ENCODE peak calls at places on chromosomes 16 and 17, in four cellular contexts. One of them, this sample, is unnamed.

GRCh38 chr16:81556715-81557284 is 112.2 kb downstream of the CMIP start:
- DNase-seq in naive thymus-derived CD4-positive, alpha-beta T cell: no peak
- DNase-seq in H7: no peak
- DNase-seq in foreskin fibroblast: peak; percentile 82
- DNase-seq in this sample: no peak

GRCh38 chr17:73878923-73879322 is 234.7 kb upstream of the SDK2 start:
- DNase-seq in H7: no peak
- DNase-seq in foreskin fibroblast: no peak
- DNase-seq in naive thymus-derived CD4-positive, alpha-beta T cell: no peak
- DNase-seq in this sample: no peak

GRCh38 chr17:40068917-40069750 is 6.4 kb downstream of the THRA start:
- DNase-seq in H7: peak; percentile 39
- DNase-seq in foreskin fibroblast: peak; percentile 96
- DNase-seq in naive thymus-derived CD4-positive, alpha-beta T cell: peak; percentile 60
- DNase-seq in this sample: peak; percentile 42

GRCh38 chr16:31141489-31142108 is 6.1 kb upstream of the PRSS8 start:
- DNase-seq in naive thymus-derived CD4-positive, alpha-beta T cell: no peak
- DNase-seq in H7: peak; percentile 68
- DNase-seq in foreskin fibroblast: no peak
- DNase-seq in this sample: no peak

GRCh38 chr17:47257651-47258339 is 4.2 kb downstream of the ITGB3 start:
- DNase-seq in foreskin fibroblast: peak; percentile 82
- DNase-seq in H7: no peak
- DNase-seq in naive thymus-derived CD4-positive, alpha-beta T cell: no peak
- DNase-seq in this sample: no peak

GRCh38 chr16:72073831-72074230 is 10.8 kb downstream of the HPR start:
- DNase-seq in naive thymus-derived CD4-positive, alpha-beta T cell: no peak
- DNase-seq in foreskin fibroblast: no peak
- DNase-seq in H7: no peak
- DNase-seq in this sample: no peak

GRCh38 chr17:41666336-41666680 is 22.4 kb upstream of the EIF1 start:
- DNase-seq in foreskin fibroblast: peak; percentile 58
- DNase-seq in H7: peak; percentile 64
- DNase-seq in naive thymus-derived CD4-positive, alpha-beta T cell: no peak
- DNase-seq in this sample: no peak

GRCh38 chr16:27618611-27619380 is 68.9 kb downstream of the KATNIP start:
- DNase-seq in naive thymus-derived CD4-positive, alpha-beta T cell: no peak
- DNase-seq in H7: no peak
- DNase-seq in foreskin fibroblast: no peak
- DNase-seq in this sample: no peak

GRCh38 chr16:69019811-69020210 is 85.6 kb upstream of the HAS3 start:
- DNase-seq in naive thymus-derived CD4-positive, alpha-beta T cell: no peak
- DNase-seq in H7: no peak
- DNase-seq in foreskin fibroblast: no peak
- DNase-seq in this sample: no peak

GRCh38 chr16:67910162-67910561 is 17.1 kb downstream of the PSKH1 start:
- DNase-seq in naive thymus-derived CD4-positive, alpha-beta T cell: no peak
- DNase-seq in foreskin fibroblast: peak; percentile 90
- DNase-seq in H7: no peak
- DNase-seq in this sample: no peak

GRCh38 chr16:87297918-87298631 is 19.1 kb downstream of the C16orf95 start:
- DNase-seq in naive thymus-derived CD4-positive, alpha-beta T cell: no peak
- DNase-seq in H7: peak; percentile 93
- DNase-seq in foreskin fibroblast: peak; percentile 38
- DNase-seq in this sample: no peak

GRCh38 chr16:20868890-20869289 is 31.3 kb downstream of the DCUN1D3 start:
- DNase-seq in naive thymus-derived CD4-positive, alpha-beta T cell: no peak
- DNase-seq in H7: no peak
- DNase-seq in foreskin fibroblast: peak; percentile 86
- DNase-seq in this sample: no peak

GRCh38 chr16:2487903-2488531 is 13.1 kb downstream of the TBC1D24 start:
- DNase-seq in H7: no peak
- DNase-seq in foreskin fibroblast: peak; percentile 41
- DNase-seq in naive thymus-derived CD4-positive, alpha-beta T cell: no peak
- DNase-seq in this sample: no peak

GRCh38 chr17:36019423-36019822 is 1.7 kb upstream of the CCL23 start:
- DNase-seq in H7: no peak
- DNase-seq in naive thymus-derived CD4-positive, alpha-beta T cell: no peak
- DNase-seq in foreskin fibroblast: no peak
- DNase-seq in this sample: no peak

GRCh38 chr16:49849709-49850108 is 6.2 kb downstream of the ZNF423 start:
- DNase-seq in naive thymus-derived CD4-positive, alpha-beta T cell: no peak
- DNase-seq in H7: no peak
- DNase-seq in foreskin fibroblast: no peak
- DNase-seq in this sample: no peak

GRCh38 chr17:59769891-59770290 is 62.4 kb downstream of the VMP1 start:
- DNase-seq in foreskin fibroblast: no peak
- DNase-seq in naive thymus-derived CD4-positive, alpha-beta T cell: no peak
- DNase-seq in H7: no peak
- DNase-seq in this sample: no peak

GRCh38 chr16:14302031-14302398 is 230.9 kb downstream of the MRTFB start:
- DNase-seq in foreskin fibroblast: peak; percentile 89
- DNase-seq in H7: peak; percentile 92
- DNase-seq in naive thymus-derived CD4-positive, alpha-beta T cell: no peak
- DNase-seq in this sample: peak; percentile 84

GRCh38 chr16:87607871-87608270 is 5.6 kb downstream of the JPH3 start:
- DNase-seq in foreskin fibroblast: no peak
- DNase-seq in H7: no peak
- DNase-seq in naive thymus-derived CD4-positive, alpha-beta T cell: no peak
- DNase-seq in this sample: no peak

GRCh38 chr17:68355093-68355492 is 63.8 kb downstream of the ARSG start:
- DNase-seq in foreskin fibroblast: peak; percentile 66
- DNase-seq in naive thymus-derived CD4-positive, alpha-beta T cell: no peak
- DNase-seq in H7: no peak
- DNase-seq in this sample: no peak

GRCh38 chr17:31469959-31470358 is 78.5 kb downstream of the RAB11FIP4 start:
- DNase-seq in H7: peak; percentile 63
- DNase-seq in naive thymus-derived CD4-positive, alpha-beta T cell: no peak
- DNase-seq in foreskin fibroblast: no peak
- DNase-seq in this sample: no peak

GRCh38 chr17:34598161-34598776 is 18.9 kb downstream of the TMEM132E start:
- DNase-seq in H7: peak; percentile 82
- DNase-seq in naive thymus-derived CD4-positive, alpha-beta T cell: no peak
- DNase-seq in foreskin fibroblast: no peak
- DNase-seq in this sample: no peak

GRCh38 chr17:64230551-64231408 is 32.3 kb downstream of the TEX2 start:
- DNase-seq in H7: no peak
- DNase-seq in foreskin fibroblast: peak; percentile 91
- DNase-seq in naive thymus-derived CD4-positive, alpha-beta T cell: no peak
- DNase-seq in this sample: no peak

GRCh38 chr17:50495918-50496317 is 12.3 kb upstream of the MYCBPAP start:
- DNase-seq in foreskin fibroblast: peak; percentile 21
- DNase-seq in H7: no peak
- DNase-seq in naive thymus-derived CD4-positive, alpha-beta T cell: no peak
- DNase-seq in this sample: no peak

GRCh38 chr17:63246344-63246743 is 199.8 kb downstream of the CYB561 start:
- DNase-seq in H7: no peak
- DNase-seq in foreskin fibroblast: peak; percentile 63
- DNase-seq in naive thymus-derived CD4-positive, alpha-beta T cell: no peak
- DNase-seq in this sample: no peak

GRCh38 chr16:77739493-77739892 is 17.2 kb downstream of the NUDT7 start:
- DNase-seq in foreskin fibroblast: peak; percentile 8
- DNase-seq in H7: no peak
- DNase-seq in naive thymus-derived CD4-positive, alpha-beta T cell: no peak
- DNase-seq in this sample: no peak

GRCh38 chr16:48605518-48606110 is 4.4 kb downstream of the N4BP1 start:
- DNase-seq in naive thymus-derived CD4-positive, alpha-beta T cell: no peak
- DNase-seq in H7: no peak
- DNase-seq in foreskin fibroblast: peak; percentile 27
- DNase-seq in this sample: no peak

GRCh38 chr16:67284699-67285646 is 5.6 kb downstream of the PLEKHG4 start:
- DNase-seq in H7: peak; percentile 95
- DNase-seq in naive thymus-derived CD4-positive, alpha-beta T cell: no peak
- DNase-seq in foreskin fibroblast: peak; percentile 58
- DNase-seq in this sample: no peak

GRCh38 chr16:49593423-49594040 is 219.9 kb downstream of the C16orf78 start:
- DNase-seq in naive thymus-derived CD4-positive, alpha-beta T cell: no peak
- DNase-seq in foreskin fibroblast: no peak
- DNase-seq in H7: no peak
- DNase-seq in this sample: no peak

GRCh38 chr16:26859086-26859485 is 207.6 kb upstream of the C16orf82 start:
- DNase-seq in H7: no peak
- DNase-seq in foreskin fibroblast: no peak
- DNase-seq in naive thymus-derived CD4-positive, alpha-beta T cell: no peak
- DNase-seq in this sample: no peak

GRCh38 chr17:3896108-3897099 is 3.6 kb upstream of the CAMKK1 start:
- DNase-seq in H7: no peak
- DNase-seq in foreskin fibroblast: no peak
- DNase-seq in naive thymus-derived CD4-positive, alpha-beta T cell: no peak
- DNase-seq in this sample: no peak

GRCh38 chr16:54284931-54285413 is 1.6 kb downstream of the IRX3 start:
- DNase-seq in H7: peak; percentile 62
- DNase-seq in naive thymus-derived CD4-positive, alpha-beta T cell: no peak
- DNase-seq in foreskin fibroblast: peak; percentile 30
- DNase-seq in this sample: no peak

GRCh38 chr17:42809250-42809649 is 10.6 kb downstream of the CNTD1 start:
- DNase-seq in foreskin fibroblast: peak; percentile 86
- DNase-seq in naive thymus-derived CD4-positive, alpha-beta T cell: no peak
- DNase-seq in H7: no peak
- DNase-seq in this sample: no peak

GRCh38 chr16:73050115-73051099 is 2.5 kb upstream of the ZFHX3 start:
- DNase-seq in naive thymus-derived CD4-positive, alpha-beta T cell: no peak
- DNase-seq in H7: no peak
- DNase-seq in foreskin fibroblast: no peak
- DNase-seq in this sample: no peak

GRCh38 chr16:48434653-48435318 is 49.6 kb upstream of the SIAH1 start:
- DNase-seq in naive thymus-derived CD4-positive, alpha-beta T cell: no peak
- DNase-seq in H7: no peak
- DNase-seq in foreskin fibroblast: peak; percentile 69
- DNase-seq in this sample: no peak

GRCh38 chr17:915416-916201 is 64.0 kb downstream of the NXN start:
- DNase-seq in foreskin fibroblast: peak; percentile 73
- DNase-seq in H7: peak; percentile 36
- DNase-seq in naive thymus-derived CD4-positive, alpha-beta T cell: no peak
- DNase-seq in this sample: no peak

GRCh38 chr16:86649875-86650274 is 71.5 kb downstream of the FOXL1 start:
- DNase-seq in naive thymus-derived CD4-positive, alpha-beta T cell: no peak
- DNase-seq in foreskin fibroblast: no peak
- DNase-seq in H7: no peak
- DNase-seq in this sample: no peak

GRCh38 chr17:60256174-60256573 is 106.4 kb downstream of the CA4 start:
- DNase-seq in naive thymus-derived CD4-positive, alpha-beta T cell: no peak
- DNase-seq in foreskin fibroblast: no peak
- DNase-seq in H7: no peak
- DNase-seq in this sample: no peak

GRCh38 chr16:51886456-51886855 is 660.5 kb downstream of the TOX3 start:
- DNase-seq in H7: no peak
- DNase-seq in foreskin fibroblast: no peak
- DNase-seq in naive thymus-derived CD4-positive, alpha-beta T cell: no peak
- DNase-seq in this sample: no peak

GRCh38 chr17:42365136-42365535 is 23.1 kb downstream of the STAT3 start:
- DNase-seq in naive thymus-derived CD4-positive, alpha-beta T cell: no peak
- DNase-seq in foreskin fibroblast: peak; percentile 67
- DNase-seq in H7: no peak
- DNase-seq in this sample: no peak

GRCh38 chr16:66458853-66459252 is 31.8 kb downstream of the BEAN1 start:
- DNase-seq in foreskin fibroblast: no peak
- DNase-seq in naive thymus-derived CD4-positive, alpha-beta T cell: no peak
- DNase-seq in H7: no peak
- DNase-seq in this sample: no peak

GRCh38 chr17:21505819-21506815 is 130.0 kb downstream of the KCNJ12 start:
- DNase-seq in H7: peak; percentile 54
- DNase-seq in foreskin fibroblast: no peak
- DNase-seq in naive thymus-derived CD4-positive, alpha-beta T cell: no peak
- DNase-seq in this sample: no peak
- H3K4me3 ChIP-seq in H7: no peak overlapping the region
- H3K4me3 ChIP-seq in foreskin fibroblast: no peak overlapping the region
- H3K4me3 ChIP-seq in naive thymus-derived CD4-positive, alpha-beta T cell: no peak overlapping the region
- H3K4me3 ChIP-seq in this sample: no peak overlapping the region

DNA sequence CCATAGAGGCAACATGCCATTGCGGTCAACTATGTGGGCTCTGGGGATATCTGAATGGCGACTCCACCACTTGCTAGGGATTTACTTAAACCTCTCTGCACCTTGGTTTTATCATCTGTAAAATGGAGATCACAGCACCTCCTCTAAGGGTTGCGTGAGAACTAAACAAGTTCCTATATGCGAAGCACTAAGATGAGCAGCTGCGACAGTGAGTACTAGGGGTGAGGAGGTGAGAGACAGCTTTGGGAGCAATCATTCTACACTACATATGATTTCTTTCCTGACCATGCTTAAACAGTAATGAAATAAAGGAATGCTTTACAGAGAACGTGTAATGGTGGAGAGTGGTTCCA is 61.4 kb downstream of the CREBBP start:
- DNase-seq in naive thymus-derived CD4-positive, alpha-beta T cell: no peak
- DNase-seq in foreskin fibroblast: no peak
- DNase-seq in H7: no peak
- DNase-seq in this sample: no peak
- H3K4me3 ChIP-seq in naive thymus-derived CD4-positive, alpha-beta T cell: no peak overlapping the region
- H3K4me3 ChIP-seq in foreskin fibroblast: no peak overlapping the region
- H3K4me3 ChIP-seq in H7: no peak overlapping the region
- H3K4me3 ChIP-seq in this sample: no peak overlapping the region

DNA sequence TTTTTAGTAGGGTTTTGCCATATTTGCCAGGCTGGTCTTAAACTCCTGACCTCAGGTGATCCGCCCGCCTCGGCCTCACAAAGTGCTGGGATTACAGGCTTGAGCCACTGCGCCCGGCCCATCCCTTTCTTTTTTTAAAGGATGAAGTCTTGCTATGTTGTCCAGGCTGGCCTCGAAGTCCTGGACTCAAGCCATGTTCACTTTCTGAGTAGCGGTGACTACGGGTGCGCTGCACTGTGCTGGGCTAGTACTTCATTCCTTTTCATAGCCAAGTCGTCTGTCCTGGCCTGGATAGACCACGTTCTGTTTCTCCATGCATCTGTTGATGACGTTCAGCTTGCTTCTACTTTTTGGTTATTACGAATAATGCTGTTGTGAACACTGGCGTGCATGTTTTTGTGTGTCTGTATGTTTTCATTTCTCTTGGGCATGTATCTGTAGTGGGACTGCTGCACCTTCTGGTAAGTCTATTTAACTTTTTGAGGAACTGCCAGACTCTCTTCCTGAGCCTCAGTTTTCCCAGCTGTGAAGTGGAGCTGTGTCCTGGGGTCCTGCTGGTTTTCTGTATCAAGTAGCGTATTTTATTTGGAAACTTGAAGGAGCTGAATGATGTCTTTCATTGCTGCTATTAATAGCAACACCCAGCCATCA is 40.0 kb upstream of the GSE1 start:
- DNase-seq in H7: no peak
- DNase-seq in foreskin fibroblast: no peak
- DNase-seq in naive thymus-derived CD4-positive, alpha-beta T cell: no peak
- DNase-seq in this sample: no peak
- H3K4me3 ChIP-seq in H7: no peak overlapping the region
- H3K4me3 ChIP-seq in foreskin fibroblast: no peak overlapping the region
- H3K4me3 ChIP-seq in naive thymus-derived CD4-positive, alpha-beta T cell: no peak overlapping the region
- H3K4me3 ChIP-seq in this sample: no peak overlapping the region

GRCh38 chr17:48597775-48598631 is 4.4 kb upstream of the HOXB5 start:
- DNase-seq in naive thymus-derived CD4-positive, alpha-beta T cell: no peak
- DNase-seq in foreskin fibroblast: no peak
- DNase-seq in H7: peak; percentile 84
- DNase-seq in this sample: peak; percentile 72
- H3K4me3 ChIP-seq in naive thymus-derived CD4-positive, alpha-beta T cell: peak overlapping the region; percentile 53
- H3K4me3 ChIP-seq in foreskin fibroblast: peak overlapping the region; percentile 32
- H3K4me3 ChIP-seq in H7: no peak overlapping the region
- H3K4me3 ChIP-seq in this sample: peak overlapping the region; percentile 57